ENCODE peak calls at places on chromosomes 2 and 18, in seven cellular contexts. Q is body of pancreas, X is heart left ventricle, R is ovary, V is IMR-90, W is NB4, H is HCT116. U is an unnamed sample.

GRCh38 chr2:145599761-145600160 is 1079.8 kb upstream of the ZEB2 start:
- DNase-seq in Q (no peak), X (no peak), R (no peak), V (peak), W (no peak), H (no peak), U (no peak)

GRCh38 chr18:63128242-63128967 is 191.2 kb downstream of the BCL2 start:
- DNase-seq in Q (no peak), X (no peak), R (no peak), V (no peak), W (no peak), H (no peak), U (no peak)

GRCh38 chr2:165022781-165023180 is 67.5 kb upstream of the SLC38A11 start:
- DNase-seq in Q (no peak), X (no peak), R (no peak), V (no peak), W (no peak), H (no peak), U (no peak)

GRCh38 chr2:213932-214693 is 49.7 kb downstream of the SH3YL1 start:
- DNase-seq in Q (peak), X (peak), R (no peak), V (no peak), W (no peak), H (no peak), U (peak)

GRCh38 chr2:176140520-176141317 is 10.6 kb upstream of the HOXD4 start:
- DNase-seq in Q (peak), X (peak), R (peak), V (peak), W (peak), H (peak), U (peak)

GRCh38 chr18:35041752-35042379 is 653 bp downstream of the MAPRE2 start:
- DNase-seq in Q (no peak), X (no peak), R (no peak), V (no peak), W (no peak), H (no peak), U (no peak)

GRCh38 chr2:197181491-197181890 is 129.1 kb downstream of the ANKRD44 start:
- DNase-seq in Q (no peak), X (no peak), R (no peak), V (peak), W (no peak), H (no peak), U (no peak)

GRCh38 chr2:112927745-112928144 is 16.8 kb downstream of the IL37 start:
- DNase-seq in Q (no peak), X (no peak), R (no peak), V (no peak), W (no peak), H (no peak), U (no peak)

GRCh38 chr2:55010149-55010591 is 40.1 kb downstream of the RTN4 start:
- DNase-seq in Q (peak), X (peak), R (no peak), V (peak), W (no peak), H (no peak), U (peak)

GRCh38 chr2:149058936-149059335 is 20.4 kb downstream of the LYPD6B start:
- DNase-seq in Q (no peak), X (no peak), R (no peak), V (no peak), W (no peak), H (no peak), U (no peak)

GRCh38 chr2:174094542-174094941 is 129.4 kb upstream of the SP3 start:
- DNase-seq in Q (no peak), X (no peak), R (no peak), V (no peak), W (no peak), H (no peak), U (no peak)

GRCh38 chr2:46858697-46859080 is 56.9 kb downstream of the MCFD2 start:
- DNase-seq in Q (no peak), X (no peak), R (no peak), V (peak), W (no peak), H (no peak), U (no peak)

GRCh38 chr18:47809420-47809819 is 121.0 kb downstream of the SMAD2 start:
- DNase-seq in Q (no peak), X (no peak), R (no peak), V (no peak), W (no peak), H (no peak), U (no peak)

GRCh38 chr2:168698959-168699358 is 103.5 kb upstream of the NOSTRIN start:
- DNase-seq in Q (no peak), X (no peak), R (no peak), V (no peak), W (no peak), H (no peak), U (no peak)

GRCh38 chr2:217717541-217717940 is 285.3 kb downstream of the TNS1 start:
- DNase-seq in Q (no peak), X (no peak), R (no peak), V (no peak), W (no peak), H (no peak), U (no peak)

GRCh38 chr18:60978338-60978737 is 354.9 kb upstream of the CDH20 start:
- DNase-seq in Q (no peak), X (no peak), R (no peak), V (peak), W (no peak), H (no peak), U (no peak)

GRCh38 chr2:181309161-181309560 is 148.0 kb upstream of the ITGA4 start:
- DNase-seq in Q (no peak), X (no peak), R (no peak), V (no peak), W (peak), H (no peak), U (no peak)

GRCh38 chr18:74899554-74899953 is 301.9 kb downstream of the ZNF407 start:
- DNase-seq in Q (peak), X (no peak), R (peak), V (no peak), W (no peak), H (no peak), U (peak)

GRCh38 chr2:152034257-152034801 is 64.5 kb downstream of the CACNB4 start:
- DNase-seq in Q (no peak), X (no peak), R (no peak), V (no peak), W (no peak), H (no peak), U (no peak)

GRCh38 chr2:188695953-188696352 is 278.2 kb upstream of the COL3A1 start:
- DNase-seq in Q (no peak), X (no peak), R (no peak), V (peak), W (no peak), H (no peak), U (no peak)

GRCh38 chr2:54946220-54946568 is 104.1 kb downstream of the RTN4 start:
- DNase-seq in Q (no peak), X (no peak), R (no peak), V (no peak), W (no peak), H (no peak), U (no peak)

GRCh38 chr18:12305930-12306629 is 2.0 kb upstream of the TUBB6 start:
- DNase-seq in Q (no peak), X (no peak), R (no peak), V (peak), W (no peak), H (no peak), U (no peak)

GRCh38 chr2:217992061-217992460 is 10.7 kb downstream of the TNS1 start:
- DNase-seq in Q (no peak), X (no peak), R (peak), V (no peak), W (no peak), H (no peak), U (no peak)

GRCh38 chr2:232367591-232368233 is 10.8 kb upstream of the ALPP start:
- DNase-seq in Q (no peak), X (no peak), R (no peak), V (no peak), W (peak), H (no peak), U (no peak)

GRCh38 chr18:70468861-70469570 is 180.2 kb downstream of the SOCS6 start:
- DNase-seq in Q (no peak), X (no peak), R (no peak), V (no peak), W (peak), H (no peak), U (no peak)

GRCh38 chr18:36315736-36316135 is 18.2 kb downstream of the FHOD3 start:
- DNase-seq in Q (no peak), X (no peak), R (no peak), V (peak), W (no peak), H (no peak), U (no peak)

GRCh38 chr2:224984641-224985040 is 57.6 kb downstream of the DOCK10 start:
- DNase-seq in Q (no peak), X (no peak), R (no peak), V (no peak), W (no peak), H (no peak), U (no peak)

GRCh38 chr18:47407736-47408135 is 156.3 kb upstream of the SKOR2 start:
- DNase-seq in Q (no peak), X (no peak), R (no peak), V (no peak), W (no peak), H (no peak), U (no peak)

GRCh38 chr2:157747695-157748370 is 119.2 kb upstream of the ACVR1C start:
- DNase-seq in Q (no peak), X (no peak), R (no peak), V (peak), W (no peak), H (no peak), U (peak)

GRCh38 chr2:212580117-212580516 is 41.5 kb upstream of the ERBB4 start:
- DNase-seq in Q (no peak), X (no peak), R (no peak), V (no peak), W (no peak), H (no peak), U (no peak)

GRCh38 chr2:40283111-40283909 is 168.6 kb downstream of the SLC8A1 start:
- DNase-seq in Q (no peak), X (no peak), R (no peak), V (peak), W (no peak), H (no peak), U (no peak)

GRCh38 chr2:23533014-23533730 is 148.2 kb downstream of the KLHL29 start:
- DNase-seq in Q (no peak), X (no peak), R (peak), V (no peak), W (no peak), H (no peak), U (no peak)

GRCh38 chr2:160427629-160428424 is 65.8 kb downstream of the RBMS1 start:
- DNase-seq in Q (no peak), X (peak), R (no peak), V (peak), W (peak), H (no peak), U (no peak)

GRCh38 chr2:18536100-18536499 is 24.4 kb downstream of the RDH14 start:
- DNase-seq in Q (no peak), X (no peak), R (no peak), V (peak), W (no peak), H (no peak), U (no peak)

GRCh38 chr2:147945660-147946059 is 74.9 kb downstream of the ORC4 start:
- DNase-seq in Q (no peak), X (no peak), R (no peak), V (peak), W (peak), H (no peak), U (no peak)

DNA sequence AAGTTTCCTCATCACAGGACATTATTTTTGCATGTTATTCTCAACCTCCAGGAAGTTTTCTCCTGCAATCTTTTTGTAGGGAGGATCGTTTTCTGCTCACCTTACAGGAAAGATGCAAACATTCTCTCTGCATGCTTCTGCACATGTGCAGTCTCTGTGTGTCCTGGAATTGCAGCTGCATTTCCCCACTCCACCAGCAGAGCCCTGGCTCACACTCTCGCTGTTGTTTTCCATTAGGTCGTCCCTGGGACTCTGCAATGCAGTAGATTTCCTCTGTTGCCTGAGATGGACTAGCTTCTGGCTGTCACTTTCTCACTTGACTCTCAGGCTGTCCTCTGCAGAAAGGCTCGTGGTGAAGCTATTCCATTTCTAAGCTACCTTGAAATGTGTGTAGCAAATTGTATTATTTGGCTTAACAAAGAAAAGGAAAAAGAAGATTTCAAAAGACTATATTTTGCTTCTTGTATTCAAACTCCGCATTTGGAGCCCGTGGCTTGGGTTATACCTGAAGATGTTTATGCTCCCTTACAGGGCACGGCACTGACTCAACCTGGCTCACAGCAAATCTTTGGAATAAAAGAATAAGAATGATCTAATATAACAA is 346.7 kb downstream of the RAD51AP2 start:
- DNase-seq in Q (peak), X (no peak), R (peak), V (peak), W (peak), H (peak), U (peak)
- TF ChIP-seq CTCF in Q (peak), X (peak), R (no peak), V (peak), W (peak), H (peak), U (peak)

DNA sequence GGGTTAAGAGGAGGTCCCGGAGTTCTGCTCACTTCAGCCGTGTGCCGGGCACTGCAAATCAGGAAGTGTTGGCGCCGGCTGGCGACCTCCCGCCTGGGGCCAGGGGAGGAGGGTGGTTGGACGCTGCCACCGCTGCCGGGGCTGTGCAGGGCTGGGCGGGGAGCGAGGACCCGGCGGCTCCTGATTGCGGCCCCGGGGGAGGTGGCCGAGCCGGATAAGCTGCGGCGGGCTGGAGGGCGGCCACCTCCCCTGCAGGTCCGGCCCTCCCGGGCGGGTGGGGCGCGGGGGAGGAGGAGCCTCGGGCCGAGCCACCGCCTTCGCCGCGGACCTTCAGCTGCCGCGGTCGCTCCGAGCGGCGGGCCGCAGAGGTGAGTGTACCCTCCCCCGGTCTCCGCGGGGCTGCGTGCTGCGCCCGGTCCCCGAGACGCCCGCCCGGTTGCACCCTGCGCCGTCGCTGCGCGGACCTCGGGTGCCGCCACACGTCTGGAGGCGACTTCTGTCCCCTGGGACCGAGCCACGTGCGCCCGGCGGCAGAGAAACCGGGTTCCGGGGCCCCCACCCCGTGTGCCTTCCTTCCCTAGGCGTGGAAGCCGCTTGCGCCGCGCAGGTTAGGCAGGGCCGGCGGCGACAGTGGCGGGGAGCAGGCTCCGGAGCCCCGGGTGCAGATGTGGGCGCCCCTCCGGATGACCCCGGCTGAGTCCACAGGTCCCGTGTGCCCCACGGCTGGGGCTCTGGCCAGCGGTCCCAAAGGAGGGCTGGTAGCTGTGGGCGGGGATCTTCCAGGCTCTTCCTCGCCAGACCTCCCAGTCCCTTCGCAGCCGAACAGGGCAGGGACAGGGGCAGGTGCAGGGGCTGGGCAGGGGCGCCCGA is at the start of gene STEAP3:
- DNase-seq in Q (peak), X (peak), R (peak), V (peak), W (peak), H (peak), U (peak)
- TF ChIP-seq POLR2A in Q (peak), X (peak), R (no peak), V (no peak), W (peak), H (peak), U (peak)

GRCh38 chr2:119049968-119050657 is 108.1 kb downstream of the MARCO start:
- DNase-seq in Q (no peak), X (no peak), R (peak), V (no peak), W (peak), H (no peak), U (no peak)
- TF ChIP-seq CTCF in Q (no peak), X (no peak), R (no peak), V (no peak), W (peak), H (no peak), U (no peak)

GRCh38 chr18:8634508-8634907 is 25.3 kb downstream of the RAB12 start:
- DNase-seq in Q (no peak), X (no peak), R (no peak), V (no peak), W (no peak), H (no peak), U (no peak)
- TF ChIP-seq POLR2A in Q (no peak), X (no peak), R (no peak), V (no peak), W (no peak), H (no peak), U (no peak)

GRCh38 chr2:36374586-36374985 is 19.0 kb downstream of the CRIM1 start:
- DNase-seq in Q (no peak), X (no peak), R (no peak), V (no peak), W (no peak), H (no peak), U (no peak)

GRCh38 chr2:36376319-36376765 is 20.8 kb downstream of the CRIM1 start:
- DNase-seq in Q (peak), X (peak), R (peak), V (peak), W (no peak), H (no peak), U (peak)

GRCh38 chr2:36380624-36381481 is 25.3 kb downstream of the CRIM1 start:
- DNase-seq in Q (peak), X (peak), R (no peak), V (no peak), W (no peak), H (no peak), U (peak)

GRCh38 chr2:36379710-36380448 is 24.3 kb downstream of the CRIM1 start:
- DNase-seq in Q (no peak), X (no peak), R (no peak), V (peak), W (no peak), H (no peak), U (no peak)

DNA sequence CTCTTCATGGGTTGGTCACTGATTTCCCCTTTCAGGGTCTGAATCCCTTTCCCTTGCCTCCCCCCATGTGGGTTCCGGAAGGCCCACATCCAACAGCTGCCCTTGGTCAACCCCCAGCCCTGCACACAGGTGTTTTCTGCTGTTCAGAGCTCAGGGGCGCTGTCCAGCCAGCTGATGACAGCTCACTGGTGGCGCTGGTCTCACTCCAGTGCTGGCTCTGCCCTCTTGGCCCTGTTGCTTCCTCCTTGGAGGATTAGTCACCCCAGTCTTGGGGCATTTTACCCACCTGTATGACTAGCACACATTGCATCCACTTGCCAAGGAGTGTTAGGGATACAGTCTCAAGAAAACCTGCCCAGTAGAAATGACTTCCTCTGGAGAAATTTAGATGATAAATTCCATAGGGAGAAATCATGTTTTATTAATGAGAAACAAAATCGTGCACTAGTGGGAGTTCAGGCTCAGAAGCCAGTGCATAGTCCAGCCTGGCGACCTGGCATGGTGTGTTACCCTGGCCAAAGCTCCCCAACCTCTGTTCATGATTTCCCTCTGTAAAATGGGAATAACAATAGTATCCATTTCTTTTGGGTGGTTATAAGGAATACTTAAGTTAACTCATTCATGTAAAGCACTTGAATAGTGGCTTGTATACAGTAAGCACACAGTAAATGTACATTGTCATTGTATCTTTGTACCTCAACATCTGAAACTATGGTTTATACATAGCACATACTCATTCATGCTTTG is 21.6 kb downstream of the CRIM1 start:
- DNase-seq in Q (peak), X (no peak), R (no peak), V (no peak), W (no peak), H (no peak), U (no peak)
- TF ChIP-seq CTCF in Q (no peak), X (no peak), R (no peak), V (no peak), W (no peak), H (peak), U (no peak)

DNA sequence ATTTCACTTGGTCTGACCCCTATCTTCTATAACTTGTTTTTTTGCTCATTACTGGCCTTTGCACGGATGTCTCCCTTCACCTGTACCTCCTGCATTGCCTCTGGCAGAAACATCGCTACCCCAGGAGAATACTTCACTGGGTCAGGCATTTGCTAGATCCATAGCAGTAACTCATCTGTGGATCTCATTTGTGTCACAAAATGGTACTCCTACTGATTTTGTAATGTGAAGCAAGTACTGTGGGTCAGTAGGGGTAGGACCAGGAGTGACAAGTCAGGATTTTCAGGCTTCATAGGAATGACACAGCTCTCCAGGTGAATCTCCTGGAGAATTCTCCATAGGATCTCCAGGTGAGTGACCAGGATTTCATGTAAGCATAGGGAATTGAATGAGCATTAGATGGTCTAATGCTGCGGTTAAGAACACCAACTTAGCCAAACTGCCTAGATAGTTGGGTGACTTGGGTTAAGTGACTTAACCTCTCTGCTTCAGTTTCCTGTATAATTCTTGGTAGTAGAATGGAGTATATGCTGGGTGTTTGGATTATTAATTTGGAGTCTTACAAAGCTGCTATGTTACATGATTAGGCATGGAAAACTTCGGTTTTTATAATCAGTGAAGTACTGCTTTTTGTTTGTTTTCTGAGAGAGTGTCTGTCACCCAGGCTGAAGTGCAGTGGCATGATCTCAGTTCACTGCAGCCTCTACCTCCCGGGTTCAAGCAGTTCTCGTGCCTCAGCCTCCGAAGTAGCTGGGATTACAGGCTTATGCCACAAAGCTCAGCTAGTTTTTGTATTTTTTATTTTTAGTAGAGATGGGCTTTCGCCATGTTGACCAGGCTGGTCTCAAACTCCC is 4.4 kb downstream of the RPL37A start:
- DNase-seq in Q (no peak), X (no peak), R (no peak), V (no peak), W (peak), H (no peak), U (no peak)
- TF ChIP-seq POLR2A in Q (no peak), X (no peak), R (no peak), V (no peak), W (no peak), H (no peak), U (no peak)